ENCODE peak calls at places on chromosomes 11 and 22, in six cellular contexts. I is fibroblast of pulmonary artery, T is neural crest cell, G is neural progenitor cell, F is fibroblast of the aortic adventitia, B is GM10248. V is an unnamed sample.

GRCh38 chr11:125168875-125169537 is 4.5 kb downstream of the PKNOX2 start:
- DNase-seq in I (peak; percentile 66), T (no peak), G (no peak), F (peak; percentile 67), B (no peak), V (no peak)

GRCh38 chr22:41305646-41306045 is 4.3 kb downstream of the ZC3H7B start:
- DNase-seq in I (peak; percentile 65), T (no peak), G (no peak), F (peak; percentile 82), B (no peak), V (no peak)

GRCh38 chr11:61488651-61489291 is 19.8 kb upstream of the LRRC10B start:
- DNase-seq in I (peak; percentile 34), T (peak; percentile 60), G (peak; percentile 70), F (peak; percentile 57), B (no peak), V (peak; percentile 41)

GRCh38 chr11:57432714-57433163 is 5.8 kb upstream of the SLC43A3 start:
- DNase-seq in I (peak; percentile 86), T (no peak), G (no peak), F (peak; percentile 71), B (no peak), V (no peak)

GRCh38 chr11:67119577-67120391 is 721 bp downstream of the KDM2A start:
- DNase-seq in I (no peak), T (peak; percentile 28), G (peak; percentile 66), F (no peak), B (peak; percentile 37), V (peak; percentile 36)

GRCh38 chr11:88275636-88276035 is 61.9 kb downstream of the CTSC start:
- DNase-seq in I (no peak), T (no peak), G (no peak), F (no peak), B (no peak), V (no peak)

GRCh38 chr11:47267858-47268257 is 2.1 kb upstream of the MADD start:
- DNase-seq in I (no peak), T (no peak), G (no peak), F (no peak), B (no peak), V (no peak)

GRCh38 chr11:72781313-72782080 is 12.3 kb downstream of the STARD10 start:
- DNase-seq in I (no peak), T (no peak), G (peak; percentile 70), F (no peak), B (peak; percentile 83), V (peak; percentile 58)

GRCh38 chr11:93740031-93740801 is 1.1 kb downstream of the TAF1D start:
- DNase-seq in I (peak; percentile 38), T (no peak), G (peak; percentile 23), F (peak; percentile 47), B (no peak), V (no peak)

GRCh38 chr11:36233226-36233625 is 56.0 kb downstream of the COMMD9 start:
- DNase-seq in I (peak; percentile 87), T (no peak), G (no peak), F (peak; percentile 45), B (no peak), V (no peak)

GRCh38 chr11:121829159-121829643 is 286.8 kb downstream of the BLID start:
- DNase-seq in I (peak; percentile 97), T (no peak), G (no peak), F (peak; percentile 99), B (no peak), V (no peak)

GRCh38 chr22:30201970-30202369 is 44.6 kb downstream of the LIF start:
- DNase-seq in I (peak; percentile 86), T (no peak), G (no peak), F (peak; percentile 86), B (no peak), V (no peak)

GRCh38 chr11:128399186-128399585 is 188.2 kb downstream of the ETS1 start:
- DNase-seq in I (peak; percentile 30), T (no peak), G (no peak), F (peak; percentile 43), B (no peak), V (no peak)

DNA sequence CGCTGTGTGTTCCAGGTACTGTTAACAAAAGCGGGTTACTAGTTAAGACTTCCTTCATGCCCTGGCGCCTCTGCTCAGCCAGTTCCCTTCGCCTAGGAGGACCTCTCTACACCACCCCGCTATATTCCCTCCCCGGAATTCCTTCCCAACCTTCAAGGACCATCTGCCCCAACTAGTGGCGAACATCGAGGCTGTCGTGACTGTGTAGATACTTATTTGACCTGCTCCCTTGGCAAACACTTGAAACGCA is 450 bp upstream of the BCL2L13 start:
- DNase-seq in I (no peak), T (no peak), G (no peak), F (no peak), B (no peak), V (no peak)
- TF ChIP-seq CTCF in I (peak; percentile 17), T (no peak), G (peak; percentile 21), F (no peak), B (no peak), V (peak; percentile 33)

GRCh38 chr22:20582171-20582511 is 74.7 kb downstream of the MED15 start:
- DNase-seq in I (no peak), T (no peak), G (no peak), F (no peak), B (no peak), V (no peak)

GRCh38 chr22:20582520-20583361 is 75.3 kb downstream of the MED15 start:
- DNase-seq in I (no peak), T (no peak), G (no peak), F (no peak), B (no peak), V (no peak)

GRCh38 chr22:20584029-20584871 is 76.8 kb downstream of the MED15 start:
- DNase-seq in I (no peak), T (no peak), G (no peak), F (no peak), B (no peak), V (no peak)

GRCh38 chr22:20584872-20585639 is 77.6 kb downstream of the MED15 start:
- DNase-seq in I (no peak), T (no peak), G (no peak), F (peak; percentile 33), B (no peak), V (no peak)

GRCh38 chr22:20583471-20583922 is 76.1 kb downstream of the MED15 start:
- DNase-seq in I (no peak), T (no peak), G (peak; percentile 46), F (no peak), B (no peak), V (no peak)
- TF ChIP-seq CTCF in I (no peak), T (no peak), G (peak; percentile 48), F (no peak), B (no peak), V (peak; percentile 16)

GRCh38 chr11:62716816-62717215 is 9.3 kb downstream of the GNG3 start:
- DNase-seq in I (no peak), T (no peak), G (no peak), F (no peak), B (no peak), V (no peak)

GRCh38 chr11:62713343-62713742 is 5.9 kb downstream of the GNG3 start:
- DNase-seq in I (no peak), T (no peak), G (no peak), F (no peak), B (no peak), V (no peak)

GRCh38 chr11:62716206-62716605 is 8.7 kb downstream of the GNG3 start:
- DNase-seq in I (no peak), T (no peak), G (no peak), F (no peak), B (no peak), V (no peak)

GRCh38 chr11:62712861-62713260 is 5.4 kb downstream of the GNG3 start:
- DNase-seq in I (no peak), T (no peak), G (no peak), F (no peak), B (no peak), V (no peak)

GRCh38 chr11:62715150-62716130 is 8.0 kb downstream of the GNG3 start:
- DNase-seq in I (no peak), T (no peak), G (no peak), F (no peak), B (no peak), V (no peak)
- TF ChIP-seq CTCF in I (no peak), T (no peak), G (no peak), F (no peak), B (no peak), V (no peak)

DNA sequence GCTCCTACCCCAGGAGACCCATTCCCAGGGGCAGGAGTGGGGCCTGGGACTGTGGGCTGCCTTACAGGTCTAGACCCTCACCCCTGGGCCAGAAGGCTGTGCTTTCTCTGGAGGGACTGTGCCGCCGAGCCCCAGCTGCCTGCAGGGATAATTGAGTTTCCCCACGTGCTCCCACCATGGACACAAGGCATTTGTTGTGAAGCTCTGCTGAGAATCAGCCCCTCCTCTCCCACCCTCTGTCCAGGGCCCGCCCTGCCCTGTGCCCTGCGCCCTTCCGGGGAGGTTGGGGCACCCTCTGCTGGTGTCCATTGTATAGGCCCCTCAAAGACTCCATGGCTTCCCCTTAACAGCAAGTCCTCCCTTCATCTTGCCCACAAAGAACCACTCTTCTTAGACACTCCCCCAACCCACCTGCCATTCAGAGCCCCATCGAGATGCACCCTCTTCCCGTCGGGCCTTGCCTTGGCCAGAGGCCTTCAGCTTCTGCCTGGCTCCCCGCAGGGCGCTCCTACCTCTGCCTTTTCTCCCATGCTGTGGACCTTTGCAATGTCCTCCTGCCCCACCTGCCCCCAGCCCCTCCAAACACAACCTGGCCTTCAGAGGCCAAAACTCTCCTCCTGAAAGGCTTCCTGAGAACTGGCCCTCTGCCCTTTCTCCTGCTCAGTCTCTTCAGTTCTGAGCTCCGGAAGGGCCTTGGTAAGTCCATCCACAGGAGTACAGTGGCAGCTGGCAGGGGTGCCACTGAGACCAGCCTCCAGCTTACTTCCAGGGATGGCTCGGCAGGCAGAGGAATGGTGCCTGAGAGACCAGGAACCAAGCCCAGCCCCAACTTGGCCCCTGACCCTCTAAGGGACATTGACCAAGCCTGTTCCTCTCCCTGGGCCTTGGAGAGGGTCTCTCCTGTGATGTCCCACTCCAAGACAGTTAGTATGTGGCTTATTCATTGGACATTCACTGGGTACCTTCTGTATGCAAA is 22.4 kb downstream of the DUSP8 start:
- DNase-seq in I (no peak), T (no peak), G (no peak), F (no peak), B (no peak), V (no peak)
- TF ChIP-seq CTCF in I (no peak), T (no peak), G (no peak), F (no peak), B (peak; percentile 28), V (no peak)

GRCh38 chr11:25357133-25357532 is 860.3 kb downstream of the LUZP2 start:
- DNase-seq in I (no peak), T (no peak), G (no peak), F (no peak), B (no peak), V (no peak)
- TF ChIP-seq CTCF in I (no peak), T (no peak), G (no peak), F (no peak), B (no peak), V (no peak)

DNA sequence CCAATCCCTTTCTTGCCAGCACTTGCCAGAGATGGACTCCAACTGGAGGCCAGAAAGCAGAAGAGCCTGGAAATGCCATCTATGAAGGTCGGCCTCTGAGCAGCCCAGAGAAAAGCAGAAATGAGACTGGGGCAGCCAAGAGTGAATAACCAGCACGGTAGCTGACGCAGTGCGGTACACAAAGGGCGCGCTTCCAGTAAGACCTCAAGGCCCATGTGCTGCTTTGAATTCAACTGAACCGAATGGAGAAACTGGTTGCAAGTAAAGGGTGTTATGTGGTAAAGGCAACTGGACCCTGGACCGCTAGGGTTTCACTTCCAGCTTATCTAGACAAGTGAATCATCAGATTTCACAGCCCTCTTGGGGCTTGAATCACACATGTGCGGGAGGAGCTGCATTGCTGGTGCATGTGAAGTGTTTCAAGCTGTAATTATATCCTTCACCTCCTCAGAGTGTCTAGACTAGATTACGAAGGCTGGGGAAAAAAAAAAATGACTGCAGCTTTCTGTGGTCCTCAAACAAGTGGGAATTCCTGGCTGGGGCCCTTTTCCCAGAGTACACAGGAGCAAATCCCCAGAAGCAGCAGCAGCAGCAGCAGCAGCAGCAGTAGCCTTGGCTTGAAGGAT is 128.9 kb downstream of the CCDC34 start:
- DNase-seq in I (peak; percentile 86), T (no peak), G (peak; percentile 17), F (peak; percentile 99), B (peak; percentile 61), V (no peak)
- TF ChIP-seq CTCF in I (peak; percentile 5), T (no peak), G (no peak), F (peak; percentile 34), B (no peak), V (no peak)